ENCODE peak calls at places on chromosomes 3 and 15, in ten cellular contexts. One of them, this sample, is unnamed.

GRCh38 chr3:128932516-128933212 is 53.2 kb downstream of the ACAD9 start:
- DNase-seq in hepatic stellate cell: no peak
- DNase-seq in M059J: no peak
- DNase-seq in kidney: no peak
- DNase-seq in ELR: no peak
- DNase-seq in adrenal gland: no peak
- DNase-seq in NCI-H1092 treated with DMSO at 0.1 percent for 48 hours: no peak
- DNase-seq in skeletal muscle cell: no peak
- DNase-seq in AG09309: no peak
- DNase-seq in GM23338: no peak
- DNase-seq in this sample: no peak

GRCh38 chr3:187750041-187750512 is 4.8 kb upstream of the BCL6 start:
- DNase-seq in hepatic stellate cell: no peak
- DNase-seq in M059J: no peak
- DNase-seq in kidney: peak
- DNase-seq in ELR: no peak
- DNase-seq in adrenal gland: peak
- DNase-seq in NCI-H1092 treated with DMSO at 0.1 percent for 48 hours: peak
- DNase-seq in skeletal muscle cell: no peak
- DNase-seq in AG09309: no peak
- DNase-seq in GM23338: peak
- DNase-seq in this sample: peak

GRCh38 chr15:82122754-82123400 is 77.1 kb upstream of the MEX3B start:
- DNase-seq in hepatic stellate cell: peak
- DNase-seq in M059J: peak
- DNase-seq in kidney: no peak
- DNase-seq in ELR: peak
- DNase-seq in adrenal gland: peak
- DNase-seq in NCI-H1092 treated with DMSO at 0.1 percent for 48 hours: no peak
- DNase-seq in skeletal muscle cell: peak
- DNase-seq in AG09309: peak
- DNase-seq in GM23338: no peak
- DNase-seq in this sample: no peak

GRCh38 chr3:14503706-14504065 is 36.5 kb downstream of the GRIP2 start:
- DNase-seq in hepatic stellate cell: no peak
- DNase-seq in M059J: no peak
- DNase-seq in kidney: no peak
- DNase-seq in ELR: no peak
- DNase-seq in adrenal gland: no peak
- DNase-seq in NCI-H1092 treated with DMSO at 0.1 percent for 48 hours: no peak
- DNase-seq in skeletal muscle cell: no peak
- DNase-seq in AG09309: no peak
- DNase-seq in GM23338: no peak
- DNase-seq in this sample: no peak

GRCh38 chr15:27792756-27793264 is 306.3 kb downstream of the OCA2 start:
- DNase-seq in hepatic stellate cell: no peak
- DNase-seq in M059J: no peak
- DNase-seq in kidney: no peak
- DNase-seq in ELR: no peak
- DNase-seq in adrenal gland: no peak
- DNase-seq in NCI-H1092 treated with DMSO at 0.1 percent for 48 hours: no peak
- DNase-seq in skeletal muscle cell: no peak
- DNase-seq in AG09309: no peak
- DNase-seq in GM23338: no peak
- DNase-seq in this sample: no peak

GRCh38 chr3:159200176-159200575 is 398.3 kb downstream of the MFSD1 start:
- DNase-seq in hepatic stellate cell: no peak
- DNase-seq in M059J: peak
- DNase-seq in kidney: no peak
- DNase-seq in ELR: peak
- DNase-seq in adrenal gland: no peak
- DNase-seq in NCI-H1092 treated with DMSO at 0.1 percent for 48 hours: no peak
- DNase-seq in skeletal muscle cell: peak
- DNase-seq in AG09309: peak
- DNase-seq in GM23338: no peak
- DNase-seq in this sample: no peak

GRCh38 chr3:190443257-190443656 is 6.4 kb downstream of the TMEM207 start:
- DNase-seq in hepatic stellate cell: peak
- DNase-seq in M059J: peak
- DNase-seq in kidney: no peak
- DNase-seq in ELR: peak
- DNase-seq in adrenal gland: no peak
- DNase-seq in NCI-H1092 treated with DMSO at 0.1 percent for 48 hours: no peak
- DNase-seq in skeletal muscle cell: no peak
- DNase-seq in AG09309: no peak
- DNase-seq in GM23338: peak
- DNase-seq in this sample: no peak

GRCh38 chr15:92925409-92925808 is 25.3 kb downstream of the CHD2 start:
- DNase-seq in hepatic stellate cell: no peak
- DNase-seq in M059J: no peak
- DNase-seq in kidney: no peak
- DNase-seq in ELR: no peak
- DNase-seq in adrenal gland: no peak
- DNase-seq in NCI-H1092 treated with DMSO at 0.1 percent for 48 hours: no peak
- DNase-seq in skeletal muscle cell: no peak
- DNase-seq in AG09309: no peak
- DNase-seq in GM23338: no peak
- DNase-seq in this sample: no peak

GRCh38 chr3:138479355-138479964 is 45.0 kb downstream of the ESYT3 start:
- DNase-seq in hepatic stellate cell: peak
- DNase-seq in M059J: peak
- DNase-seq in kidney: no peak
- DNase-seq in ELR: peak
- DNase-seq in adrenal gland: no peak
- DNase-seq in NCI-H1092 treated with DMSO at 0.1 percent for 48 hours: peak
- DNase-seq in skeletal muscle cell: no peak
- DNase-seq in AG09309: no peak
- DNase-seq in GM23338: peak
- DNase-seq in this sample: no peak

GRCh38 chr15:90231028-90232017 is 2.4 kb downstream of the CIB1 start:
- DNase-seq in hepatic stellate cell: no peak
- DNase-seq in M059J: no peak
- DNase-seq in kidney: peak
- DNase-seq in ELR: no peak
- DNase-seq in adrenal gland: peak
- DNase-seq in NCI-H1092 treated with DMSO at 0.1 percent for 48 hours: no peak
- DNase-seq in skeletal muscle cell: no peak
- DNase-seq in AG09309: no peak
- DNase-seq in GM23338: no peak
- DNase-seq in this sample: no peak

GRCh38 chr3:40504636-40505430 is 1.0 kb upstream of the ZNF620 start:
- DNase-seq in hepatic stellate cell: peak
- DNase-seq in M059J: peak
- DNase-seq in kidney: no peak
- DNase-seq in ELR: peak
- DNase-seq in adrenal gland: peak
- DNase-seq in NCI-H1092 treated with DMSO at 0.1 percent for 48 hours: no peak
- DNase-seq in skeletal muscle cell: peak
- DNase-seq in AG09309: peak
- DNase-seq in GM23338: no peak
- DNase-seq in this sample: no peak

GRCh38 chr15:71443538-71443937 is 328.3 kb downstream of the THSD4 start:
- DNase-seq in hepatic stellate cell: no peak
- DNase-seq in M059J: peak
- DNase-seq in kidney: no peak
- DNase-seq in ELR: peak
- DNase-seq in adrenal gland: peak
- DNase-seq in NCI-H1092 treated with DMSO at 0.1 percent for 48 hours: no peak
- DNase-seq in skeletal muscle cell: no peak
- DNase-seq in AG09309: no peak
- DNase-seq in GM23338: peak
- DNase-seq in this sample: peak

GRCh38 chr15:91199511-91199910 is 99.5 kb downstream of the SV2B start:
- DNase-seq in hepatic stellate cell: no peak
- DNase-seq in M059J: no peak
- DNase-seq in kidney: no peak
- DNase-seq in ELR: no peak
- DNase-seq in adrenal gland: no peak
- DNase-seq in NCI-H1092 treated with DMSO at 0.1 percent for 48 hours: peak
- DNase-seq in skeletal muscle cell: no peak
- DNase-seq in AG09309: no peak
- DNase-seq in GM23338: no peak
- DNase-seq in this sample: no peak

GRCh38 chr15:90037510-90037860 is 36.4 kb downstream of the ZNF710 start:
- DNase-seq in hepatic stellate cell: peak
- DNase-seq in M059J: peak
- DNase-seq in kidney: no peak
- DNase-seq in ELR: peak
- DNase-seq in adrenal gland: no peak
- DNase-seq in NCI-H1092 treated with DMSO at 0.1 percent for 48 hours: no peak
- DNase-seq in skeletal muscle cell: no peak
- DNase-seq in AG09309: no peak
- DNase-seq in GM23338: no peak
- DNase-seq in this sample: no peak

GRCh38 chr15:66650433-66650832 is 51.6 kb upstream of the SMAD6 start:
- DNase-seq in hepatic stellate cell: peak
- DNase-seq in M059J: peak
- DNase-seq in kidney: peak
- DNase-seq in ELR: peak
- DNase-seq in adrenal gland: peak
- DNase-seq in NCI-H1092 treated with DMSO at 0.1 percent for 48 hours: no peak
- DNase-seq in skeletal muscle cell: no peak
- DNase-seq in AG09309: no peak
- DNase-seq in GM23338: no peak
- DNase-seq in this sample: peak

GRCh38 chr3:155418426-155418825 is 124.9 kb upstream of the STRIT1 start:
- DNase-seq in hepatic stellate cell: no peak
- DNase-seq in M059J: no peak
- DNase-seq in kidney: no peak
- DNase-seq in ELR: no peak
- DNase-seq in adrenal gland: no peak
- DNase-seq in NCI-H1092 treated with DMSO at 0.1 percent for 48 hours: peak
- DNase-seq in skeletal muscle cell: no peak
- DNase-seq in AG09309: no peak
- DNase-seq in GM23338: peak
- DNase-seq in this sample: no peak

GRCh38 chr15:67091966-67092677 is 26.7 kb downstream of the SMAD3 start:
- DNase-seq in hepatic stellate cell: no peak
- DNase-seq in M059J: no peak
- DNase-seq in kidney: no peak
- DNase-seq in ELR: no peak
- DNase-seq in adrenal gland: no peak
- DNase-seq in NCI-H1092 treated with DMSO at 0.1 percent for 48 hours: no peak
- DNase-seq in skeletal muscle cell: no peak
- DNase-seq in AG09309: no peak
- DNase-seq in GM23338: no peak
- DNase-seq in this sample: no peak

GRCh38 chr3:71160800-71161546 is 422.6 kb downstream of the FOXP1 start:
- DNase-seq in hepatic stellate cell: no peak
- DNase-seq in M059J: peak
- DNase-seq in kidney: no peak
- DNase-seq in ELR: peak
- DNase-seq in adrenal gland: no peak
- DNase-seq in NCI-H1092 treated with DMSO at 0.1 percent for 48 hours: no peak
- DNase-seq in skeletal muscle cell: no peak
- DNase-seq in AG09309: no peak
- DNase-seq in GM23338: no peak
- DNase-seq in this sample: no peak

GRCh38 chr3:195550723-195551122 is 7.6 kb upstream of the PPP1R2 start:
- DNase-seq in hepatic stellate cell: no peak
- DNase-seq in M059J: no peak
- DNase-seq in kidney: no peak
- DNase-seq in ELR: no peak
- DNase-seq in adrenal gland: no peak
- DNase-seq in NCI-H1092 treated with DMSO at 0.1 percent for 48 hours: no peak
- DNase-seq in skeletal muscle cell: no peak
- DNase-seq in AG09309: no peak
- DNase-seq in GM23338: no peak
- DNase-seq in this sample: no peak

GRCh38 chr15:77369168-77369567 is 50.7 kb downstream of the PEAK1 start:
- DNase-seq in hepatic stellate cell: no peak
- DNase-seq in M059J: no peak
- DNase-seq in kidney: no peak
- DNase-seq in ELR: no peak
- DNase-seq in adrenal gland: no peak
- DNase-seq in NCI-H1092 treated with DMSO at 0.1 percent for 48 hours: no peak
- DNase-seq in skeletal muscle cell: no peak
- DNase-seq in AG09309: no peak
- DNase-seq in GM23338: no peak
- DNase-seq in this sample: no peak

GRCh38 chr15:92623435-92623834 is 32.1 kb downstream of the FAM174B start:
- DNase-seq in hepatic stellate cell: no peak
- DNase-seq in M059J: no peak
- DNase-seq in kidney: no peak
- DNase-seq in ELR: no peak
- DNase-seq in adrenal gland: no peak
- DNase-seq in NCI-H1092 treated with DMSO at 0.1 percent for 48 hours: peak
- DNase-seq in skeletal muscle cell: peak
- DNase-seq in AG09309: no peak
- DNase-seq in GM23338: no peak
- DNase-seq in this sample: no peak

GRCh38 chr3:12155264-12155663 is 3.4 kb downstream of the TIMP4 start:
- DNase-seq in hepatic stellate cell: no peak
- DNase-seq in M059J: no peak
- DNase-seq in kidney: no peak
- DNase-seq in ELR: no peak
- DNase-seq in adrenal gland: no peak
- DNase-seq in NCI-H1092 treated with DMSO at 0.1 percent for 48 hours: no peak
- DNase-seq in skeletal muscle cell: no peak
- DNase-seq in AG09309: no peak
- DNase-seq in GM23338: no peak
- DNase-seq in this sample: no peak

GRCh38 chr3:133962879-133963278 is 66.8 kb downstream of the SLCO2A1 start:
- DNase-seq in hepatic stellate cell: peak
- DNase-seq in M059J: peak
- DNase-seq in kidney: no peak
- DNase-seq in ELR: peak
- DNase-seq in adrenal gland: no peak
- DNase-seq in NCI-H1092 treated with DMSO at 0.1 percent for 48 hours: no peak
- DNase-seq in skeletal muscle cell: no peak
- DNase-seq in AG09309: peak
- DNase-seq in GM23338: no peak
- DNase-seq in this sample: no peak

GRCh38 chr3:122079524-122079923 is 24.4 kb downstream of the CD86 start:
- DNase-seq in hepatic stellate cell: no peak
- DNase-seq in M059J: no peak
- DNase-seq in kidney: no peak
- DNase-seq in ELR: no peak
- DNase-seq in adrenal gland: no peak
- DNase-seq in NCI-H1092 treated with DMSO at 0.1 percent for 48 hours: no peak
- DNase-seq in skeletal muscle cell: no peak
- DNase-seq in AG09309: no peak
- DNase-seq in GM23338: no peak
- DNase-seq in this sample: no peak

GRCh38 chr3:125120370-125121122 is 64.7 kb upstream of the HEG1 start:
- DNase-seq in hepatic stellate cell: no peak
- DNase-seq in M059J: peak
- DNase-seq in kidney: no peak
- DNase-seq in ELR: no peak
- DNase-seq in adrenal gland: no peak
- DNase-seq in NCI-H1092 treated with DMSO at 0.1 percent for 48 hours: no peak
- DNase-seq in skeletal muscle cell: no peak
- DNase-seq in AG09309: no peak
- DNase-seq in GM23338: peak
- DNase-seq in this sample: no peak

GRCh38 chr3:14762701-14763100 is 56.1 kb upstream of the FGD5 start:
- DNase-seq in hepatic stellate cell: no peak
- DNase-seq in M059J: no peak
- DNase-seq in kidney: no peak
- DNase-seq in ELR: no peak
- DNase-seq in adrenal gland: no peak
- DNase-seq in NCI-H1092 treated with DMSO at 0.1 percent for 48 hours: no peak
- DNase-seq in skeletal muscle cell: no peak
- DNase-seq in AG09309: no peak
- DNase-seq in GM23338: no peak
- DNase-seq in this sample: no peak